ENCODE peak calls at places on chromosomes 1 and 21, in five cellular contexts. B, N, H, R and V are unnamed samples.

GRCh38 chr1:54403377-54403776 is 2.8 kb downstream of the SSBP3 start:
- DNase-seq in H (no peak), B (no peak), R (no peak), N (no peak), V (no peak)

GRCh38 chr1:87044840-87045239 is 130.4 kb downstream of the HS2ST1 start:
- DNase-seq in R (no peak), H (no peak), B (no peak), N (no peak), V (no peak)

GRCh38 chr1:236795757-236796719 is 946 bp downstream of the MTR start:
- DNase-seq in R (peak; percentile 23), H (no peak), B (peak; percentile 15), N (peak; percentile 62), V (peak; percentile 23)

GRCh38 chr1:99978218-99978617 is 8.4 kb downstream of the SLC35A3 start:
- DNase-seq in N (no peak), B (no peak), H (no peak), R (no peak), V (no peak)

GRCh38 chr1:232805269-232806070 is at the start of gene MAP10:
- DNase-seq in B (peak; percentile 51), H (peak; percentile 39), R (no peak), N (peak; percentile 71), V (peak; percentile 87)

GRCh38 chr1:197467881-197468280 is 199.8 kb downstream of the CRB1 start:
- DNase-seq in R (no peak), H (no peak), N (peak; percentile 52), B (no peak), V (no peak)

GRCh38 chr1:218498061-218498938 is 153.2 kb downstream of the TGFB2 start:
- DNase-seq in B (no peak), H (no peak), N (peak; percentile 75), R (no peak), V (no peak)

GRCh38 chr1:2115922-2116341 is 65.7 kb downstream of the PRKCZ start:
- DNase-seq in R (no peak), N (peak; percentile 48), B (no peak), H (no peak), V (no peak)

GRCh38 chr1:91940496-91940895 is 8.7 kb upstream of the BRDT start:
- DNase-seq in B (no peak), R (no peak), N (no peak), H (no peak), V (no peak)

GRCh38 chr1:2777428-2778219 is 23.9 kb downstream of the TTC34 start:
- DNase-seq in R (no peak), B (no peak), N (no peak), H (no peak), V (no peak)

GRCh38 chr1:45493116-45493697 is 2.2 kb upstream of the TESK2 start:
- DNase-seq in R (peak; percentile 55), H (peak; percentile 51), B (no peak), N (peak; percentile 51), V (peak; percentile 75)

GRCh38 chr1:94000531-94001282 is 91.5 kb upstream of the GCLM start:
- DNase-seq in H (peak; percentile 26), N (no peak), B (no peak), R (no peak), V (no peak)

GRCh38 chr1:198794498-198794897 is 155.7 kb downstream of the PTPRC start:
- DNase-seq in B (no peak), N (peak; percentile 85), H (no peak), R (no peak), V (no peak)

GRCh38 chr1:158793604-158794003 is 12.6 kb upstream of the OR6N2 start:
- DNase-seq in B (no peak), N (no peak), R (no peak), H (peak; percentile 21), V (no peak)

GRCh38 chr1:38817267-38817957 is 42.2 kb downstream of the RRAGC start:
- DNase-seq in R (no peak), B (no peak), H (no peak), N (no peak), V (no peak)

GRCh38 chr21:16241500-16241963 is 511.8 kb downstream of the USP25 start:
- DNase-seq in N (no peak), R (no peak), H (no peak), B (no peak), V (no peak)

GRCh38 chr1:223835754-223836153 is 10.0 kb downstream of the TP53BP2 start:
- DNase-seq in N (no peak), R (no peak), B (no peak), H (no peak), V (no peak)

GRCh38 chr1:153548722-153549695 is at the start of gene S100A3:
- DNase-seq in N (peak; percentile 91), H (no peak), B (no peak), R (no peak), V (no peak)

GRCh38 chr1:187157552-187157951 is 328.8 kb downstream of the PLA2G4A start:
- DNase-seq in R (no peak), N (no peak), H (no peak), B (no peak), V (no peak)

GRCh38 chr1:8789314-8790214 is 27.9 kb downstream of the RERE start:
- DNase-seq in R (no peak), B (no peak), H (peak; percentile 83), N (no peak), V (no peak)

GRCh38 chr1:159040206-159040605 is 30.5 kb downstream of the IFI16 start:
- DNase-seq in B (no peak), N (peak; percentile 84), R (no peak), H (no peak), V (no peak)

GRCh38 chr1:197680311-197680710 is 95.0 kb downstream of the DENND1B start:
- DNase-seq in N (peak; percentile 30), H (no peak), R (no peak), B (no peak), V (no peak)

GRCh38 chr21:16579538-16579937 is 849.8 kb downstream of the USP25 start:
- DNase-seq in H (no peak), R (no peak), N (peak; percentile 53), B (no peak), V (no peak)

GRCh38 chr1:158115126-158115525 is 65.6 kb upstream of the CD1D start:
- DNase-seq in N (no peak), H (no peak), R (no peak), B (no peak), V (no peak)

GRCh38 chr1:1225238-1225845 is 6.5 kb downstream of the SDF4 start:
- DNase-seq in R (no peak), N (no peak), B (no peak), H (no peak), V (no peak)

GRCh38 chr1:19772053-19772452 is 27.7 kb downstream of the TMCO4 start:
- DNase-seq in R (no peak), H (no peak), B (no peak), N (no peak), V (no peak)

GRCh38 chr21:34611528-34611927 is 3.4 kb downstream of the RCAN1 start:
- DNase-seq in H (no peak), N (no peak), R (no peak), B (no peak), V (no peak)

GRCh38 chr1:244050835-244051444 is at the start of gene ZBTB18:
- DNase-seq in H (no peak), R (no peak), N (peak; percentile 82), B (no peak), V (peak; percentile 67)

GRCh38 chr1:16967095-16967567 is 13.3 kb downstream of the MFAP2 start:
- DNase-seq in R (no peak), N (peak; percentile 74), B (no peak), H (no peak), V (peak; percentile 70)

GRCh38 chr1:3903141-3904005 is 3.3 kb upstream of the C1orf174 start:
- DNase-seq in N (no peak), R (peak; percentile 57), H (no peak), B (no peak), V (no peak)

GRCh38 chr1:30636621-30637020 is 86.8 kb downstream of the MATN1 start:
- DNase-seq in N (no peak), H (no peak), B (no peak), R (no peak), V (no peak)

GRCh38 chr1:206835186-206835585 is 30.2 kb upstream of the IL20 start:
- DNase-seq in N (no peak), R (no peak), B (no peak), H (no peak), V (no peak)
- TF ChIP-seq MXI1 in N (no peak), R (no peak), B (no peak), H (no peak), V (no peak)

GRCh38 chr1:51444534-51445192 is 74.4 kb downstream of the EPS15 start:
- DNase-seq in N (no peak), B (no peak), R (no peak), H (no peak), V (no peak)
- H3K27ac ChIP-seq in N (no peak overlapping the region), B (peak overlapping the region; percentile 47), R (no peak overlapping the region), H (no peak overlapping the region), V (peak overlapping the region; percentile 26)

GRCh38 chr1:165383067-165383466 is 26.6 kb upstream of the LMX1A start:
- DNase-seq in H (no peak), B (no peak), N (peak; percentile 28), R (no peak), V (no peak)
- TF ChIP-seq MXI1 in H (no peak), B (no peak), N (no peak), R (no peak), V (no peak)

DNA sequence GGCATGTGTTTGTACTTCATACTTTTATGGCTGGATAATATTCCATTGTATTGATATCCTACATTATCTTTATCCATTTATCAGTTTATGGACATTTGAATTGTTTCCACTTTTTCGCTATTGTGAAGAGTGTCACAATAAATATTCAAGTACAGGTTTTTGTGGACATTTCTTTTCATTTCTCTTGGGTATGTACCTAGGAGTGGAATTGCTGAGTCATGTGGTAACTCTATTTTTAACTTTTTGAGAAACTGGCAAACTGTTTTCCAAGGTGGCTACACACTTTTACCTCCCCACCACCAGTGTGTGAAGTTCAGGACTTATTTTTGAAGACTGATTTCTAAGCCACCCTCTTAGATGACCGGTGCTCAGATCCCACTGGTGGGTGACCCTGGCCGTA is 39.0 kb upstream of the DSCAM start:
- DNase-seq in N (no peak), R (no peak), B (no peak), H (no peak), V (no peak)
- H3K27ac ChIP-seq in N (no peak overlapping the region), R (no peak overlapping the region), B (no peak overlapping the region), H (no peak overlapping the region), V (no peak overlapping the region)